ENCODE peak calls at places on chromosomes 7 and 10, in five cellular contexts. M is NCI-H1417, O is fibroblast of mammary gland, X is SK-N-MC, N is Panc1. V is an unnamed sample.
A peak's percentile ranks its signal among the peaks of the same experiment; 100 is the strongest.

GRCh38 chr10:63105811-63106755 is 27.0 kb upstream of the NRBF2 start:
- DNase-seq in M (no peak), N (no peak), O (peak; percentile 55), X (no peak), V (no peak)

GRCh38 chr10:117439243-117439912 is 64.1 kb upstream of the PDZD8 start:
- DNase-seq in O (peak; percentile 99), N (no peak), M (no peak), X (no peak), V (no peak)

GRCh38 chr10:25175527-25176420 is 973 bp downstream of the GPR158 start:
- DNase-seq in O (no peak), N (no peak), X (no peak), M (peak; percentile 53), V (peak; percentile 66)

GRCh38 chr7:129209067-129209926 is 15.5 kb upstream of the AHCYL2 start:
- DNase-seq in X (no peak), M (no peak), O (no peak), N (no peak), V (no peak)

GRCh38 chr10:773562-774161 is 84.2 kb upstream of the DIP2C start:
- DNase-seq in X (no peak), N (no peak), M (no peak), O (no peak), V (peak; percentile 58)

GRCh38 chr10:125023269-125023668 is 81.3 kb downstream of the ZRANB1 start:
- DNase-seq in X (no peak), O (no peak), M (peak; percentile 50), N (no peak), V (peak; percentile 65)

GRCh38 chr10:124521429-124521871 is 59.8 kb downstream of the LHPP start:
- DNase-seq in N (no peak), O (no peak), X (no peak), M (no peak), V (no peak)

GRCh38 chr7:43686991-43687390 is 42.3 kb downstream of the COA1 start:
- DNase-seq in O (no peak), X (no peak), N (no peak), M (no peak), V (no peak)

GRCh38 chr7:84258628-84259027 is 64.0 kb upstream of the SEMA3A start:
- DNase-seq in X (no peak), N (no peak), O (peak; percentile 76), M (no peak), V (no peak)

GRCh38 chr7:132980406-132980805 is 101.5 kb downstream of the CHCHD3 start:
- DNase-seq in M (no peak), O (no peak), X (no peak), N (no peak), V (no peak)

GRCh38 chr7:86431761-86432160 is 211.9 kb upstream of the GRM3 start:
- DNase-seq in M (no peak), N (no peak), X (no peak), O (no peak), V (no peak)

GRCh38 chr10:133231244-133231945 is 1.4 kb downstream of the UTF1 start:
- DNase-seq in O (no peak), M (no peak), X (no peak), N (no peak), V (no peak)

GRCh38 chr7:129480674-129481363 is 21.5 kb upstream of the SMKR1 start:
- DNase-seq in M (no peak), X (no peak), N (no peak), O (no peak), V (no peak)

GRCh38 chr10:126839094-126839761 is 66.0 kb upstream of the DOCK1 start:
- DNase-seq in M (no peak), O (no peak), N (no peak), X (no peak), V (no peak)

GRCh38 chr7:104207348-104207730 is 474 bp downstream of the ORC5 start:
- DNase-seq in N (no peak), O (peak; percentile 28), M (no peak), X (no peak), V (no peak)

GRCh38 chr7:151298765-151299164 is 42.8 kb upstream of the NUB1 start:
- DNase-seq in O (no peak), X (no peak), M (no peak), N (no peak), V (no peak)

V was measured in upper lobe of right lung.